ENCODE peak calls at places on chromosomes 6 and 20, in seven cellular contexts. K, P, X, Q, L, E and V are unnamed samples.

GRCh38 chr6:111673871-111674270 is 68.2 kb upstream of the TRAF3IP2 start:
- DNase-seq in Q (no peak), L (no peak), E (no peak), K (no peak), X (no peak), P (no peak), V (no peak)

GRCh38 chr6:74991573-74992332 is 214.1 kb downstream of the COL12A1 start:
- DNase-seq in Q (no peak), E (no peak), P (no peak), K (no peak), X (no peak), L (peak), V (no peak)

GRCh38 chr20:298755-299391 is 1.5 kb downstream of the ZCCHC3 start:
- DNase-seq in X (no peak), P (no peak), K (no peak), E (no peak), Q (no peak), L (no peak), V (no peak)

GRCh38 chr6:7215140-7215539 is 97.9 kb downstream of the SSR1 start:
- DNase-seq in X (no peak), E (no peak), L (no peak), P (peak), K (no peak), Q (no peak), V (no peak)

GRCh38 chr20:23179766-23180403 is 93.8 kb upstream of the CD93 start:
- DNase-seq in X (no peak), K (no peak), E (no peak), P (no peak), L (no peak), Q (no peak), V (no peak)

GRCh38 chr6:153538491-153538890 is 407.4 kb upstream of the RGS17 start:
- DNase-seq in E (no peak), L (no peak), Q (no peak), P (no peak), K (no peak), X (no peak), V (no peak)

GRCh38 chr20:20181322-20181721 is 129.0 kb downstream of the CFAP61 start:
- DNase-seq in K (no peak), X (no peak), P (no peak), L (no peak), E (no peak), Q (no peak), V (no peak)

GRCh38 chr6:107763959-107764358 is 60.2 kb downstream of the SCML4 start:
- DNase-seq in P (peak), Q (no peak), E (no peak), L (peak), K (no peak), X (no peak), V (no peak)

GRCh38 chr20:22795897-22796296 is 211.5 kb upstream of the FOXA2 start:
- DNase-seq in Q (no peak), P (peak), E (no peak), L (peak), K (no peak), X (no peak), V (no peak)

GRCh38 chr6:16244869-16245451 is 6.6 kb downstream of the GMPR start:
- DNase-seq in X (no peak), L (no peak), P (no peak), Q (peak), E (no peak), K (no peak), V (no peak)

GRCh38 chr20:51864967-51865366 is 62.6 kb upstream of the SALL4 start:
- DNase-seq in X (no peak), Q (no peak), L (no peak), K (no peak), E (no peak), P (no peak), V (no peak)

GRCh38 chr20:51022803-51023616 is at the start of gene KCNG1:
- DNase-seq in E (peak), X (no peak), K (peak), L (peak), P (peak), Q (peak), V (no peak)

GRCh38 chr6:56706981-56707726 is 64.5 kb upstream of the DST start:
- DNase-seq in Q (no peak), X (no peak), P (no peak), K (no peak), L (no peak), E (no peak), V (no peak)

GRCh38 chr20:36105731-36106226 is 48.8 kb upstream of the EPB41L1 start:
- DNase-seq in K (no peak), Q (no peak), P (no peak), L (no peak), X (no peak), E (no peak), V (no peak)

GRCh38 chr20:31910071-31910803 is 39.8 kb downstream of the TTLL9 start:
- DNase-seq in E (no peak), Q (no peak), X (no peak), K (no peak), P (no peak), L (no peak), V (no peak)

GRCh38 chr6:41502607-41503434 is 43.4 kb upstream of the FOXP4 start:
- DNase-seq in K (no peak), L (no peak), X (no peak), E (no peak), P (no peak), Q (no peak), V (no peak)

GRCh38 chr20:542777-543368 is 717 bp downstream of the CSNK2A1 start:
- DNase-seq in P (no peak), L (no peak), E (peak), K (no peak), Q (peak), X (no peak), V (no peak)

GRCh38 chr6:160391419-160392116 is 43.4 kb downstream of the SLC22A3 start:
- DNase-seq in Q (no peak), P (no peak), E (no peak), L (no peak), K (no peak), X (no peak), V (no peak)

GRCh38 chr6:137044366-137045220 is at the start of gene IL20RA:
- DNase-seq in E (no peak), L (peak), P (no peak), Q (no peak), X (no peak), K (peak), V (no peak)

GRCh38 chr6:3165631-3166534 is 8.5 kb upstream of the TUBB2A start:
- DNase-seq in E (no peak), K (no peak), P (no peak), X (no peak), L (no peak), Q (no peak), V (no peak)

GRCh38 chr6:27145731-27146455 is 101.6 kb upstream of the PRSS16 start:
- DNase-seq in L (peak), X (peak), Q (peak), E (peak), K (peak), P (peak), V (peak)

GRCh38 chr6:108592371-108593337 is 31.9 kb downstream of the FOXO3 start:
- DNase-seq in K (no peak), L (peak), P (peak), X (peak), E (peak), Q (no peak), V (no peak)

GRCh38 chr6:126618639-126619331 is 278.9 kb downstream of the CENPW start:
- DNase-seq in Q (no peak), X (no peak), K (no peak), E (no peak), P (no peak), L (no peak), V (no peak)

GRCh38 chr20:5353624-5354496 is 37.1 kb upstream of the PROKR2 start:
- DNase-seq in Q (no peak), X (no peak), E (no peak), L (peak), K (no peak), P (peak), V (no peak)

GRCh38 chr6:143039548-143039947 is 21.1 kb upstream of the AIG1 start:
- DNase-seq in E (no peak), P (no peak), K (no peak), Q (no peak), L (no peak), X (no peak), V (no peak)

GRCh38 chr20:63976980-63977391 is 2.5 kb downstream of the SAMD10 start:
- DNase-seq in E (no peak), X (no peak), Q (no peak), L (no peak), P (no peak), K (no peak), V (peak)

GRCh38 chr6:161407581-161407980 is 133.7 kb upstream of the AGPAT4 start:
- DNase-seq in E (no peak), Q (no peak), L (peak), X (no peak), K (no peak), P (peak), V (no peak)

GRCh38 chr20:41006936-41007871 is 21.4 kb upstream of the TOP1 start:
- DNase-seq in Q (no peak), K (no peak), E (no peak), X (no peak), L (no peak), P (peak), V (no peak)

GRCh38 chr6:34536251-34536958 is 19.7 kb downstream of the SPDEF start:
- DNase-seq in X (no peak), K (peak), Q (no peak), E (no peak), P (no peak), L (no peak), V (no peak)

GRCh38 chr20:5612476-5613291 is 137.5 kb upstream of the SHLD1 start:
- DNase-seq in X (no peak), P (peak), K (no peak), Q (no peak), L (peak), E (no peak), V (no peak)

GRCh38 chr6:154984146-154984545 is 11.0 kb upstream of the TIAM2 start:
- DNase-seq in L (no peak), E (no peak), K (no peak), X (no peak), Q (no peak), P (no peak), V (no peak)

GRCh38 chr20:23161244-23161875 is 75.2 kb upstream of the CD93 start:
- DNase-seq in X (no peak), E (peak), Q (no peak), K (no peak), L (no peak), P (peak), V (peak)

GRCh38 chr20:25668446-25668845 is 28.2 kb downstream of the ZNF337 start:
- DNase-seq in X (no peak), K (no peak), L (no peak), Q (no peak), P (no peak), E (no peak), V (no peak)

GRCh38 chr20:63376283-63377250 is 15.4 kb upstream of the CHRNA4 start:
- DNase-seq in X (no peak), K (no peak), P (no peak), L (no peak), E (no peak), Q (no peak), V (no peak)

GRCh38 chr6:139373154-139373927 is 1.1 kb downstream of the CITED2 start:
- DNase-seq in P (no peak), L (peak), Q (peak), X (peak), E (peak), K (peak), V (peak)